ENCODE peak calls at places on chromosomes 3 and 15, in nine cellular contexts. C, L, O, V, Y, H, K, T and Z are unnamed samples. For H3K36me3, the result is how much of the 10 kb centered on the place peaks cover.

GRCh38 chr3:64417816-64418215 is 192.6 kb upstream of the PRICKLE2 start:
- DNase-seq in C (no peak), L (peak), O (no peak), V (no peak), Y (no peak), H (peak), K (no peak), T (peak), Z (no peak)

GRCh38 chr3:46576-46975 is 150.0 kb upstream of the CHL1 start:
- DNase-seq in C (no peak), L (peak), O (no peak), V (no peak), Y (no peak), H (no peak), K (no peak), T (no peak), Z (no peak)

GRCh38 chr15:60589253-60589652 is 110.3 kb upstream of the ICE2 start:
- DNase-seq in C (no peak), L (no peak), O (no peak), V (peak), Y (no peak), H (no peak), K (no peak), T (no peak), Z (no peak)

GRCh38 chr3:1272541-1273265 is 179.9 kb downstream of the CNTN6 start:
- DNase-seq in C (no peak), L (no peak), O (no peak), V (no peak), Y (no peak), H (no peak), K (no peak), T (no peak), Z (no peak)

GRCh38 chr15:90300988-90301715 is 35.7 kb downstream of the NGRN start:
- DNase-seq in C (peak), L (peak), O (peak), V (peak), Y (peak), H (no peak), K (peak), T (peak), Z (peak)

GRCh38 chr3:37067577-37067976 is 74.3 kb downstream of the MLH1 start:
- DNase-seq in C (no peak), L (no peak), O (no peak), V (no peak), Y (no peak), H (no peak), K (no peak), T (no peak), Z (no peak)

GRCh38 chr3:101144080-101144479 is 150.9 kb upstream of the ABI3BP start:
- DNase-seq in C (no peak), L (no peak), O (no peak), V (no peak), Y (no peak), H (no peak), K (no peak), T (no peak), Z (no peak)

GRCh38 chr3:72996473-72997333 is at the start of gene PPP4R2:
- DNase-seq in C (peak), L (peak), O (peak), V (peak), Y (peak), H (peak), K (peak), T (peak), Z (peak)

GRCh38 chr3:2098398-2099027 is at the start of gene CNTN4:
- DNase-seq in C (no peak), L (no peak), O (peak), V (no peak), Y (no peak), H (no peak), K (peak), T (peak), Z (peak)

GRCh38 chr15:74988007-74988800 is 7.2 kb upstream of the SCAMP5 start:
- DNase-seq in C (peak), L (peak), O (no peak), V (peak), Y (no peak), H (no peak), K (peak), T (no peak), Z (no peak)

GRCh38 chr3:62139957-62140356 is 233.4 kb downstream of the FEZF2 start:
- DNase-seq in C (no peak), L (peak), O (no peak), V (no peak), Y (no peak), H (no peak), K (no peak), T (peak), Z (no peak)

GRCh38 chr3:120349819-120350125 is 618 bp upstream of the LRRC58 start:
- DNase-seq in C (no peak), L (no peak), O (no peak), V (no peak), Y (no peak), H (no peak), K (no peak), T (no peak), Z (no peak)

GRCh38 chr3:13687409-13687989 is 138.6 kb downstream of the FBLN2 start:
- DNase-seq in C (no peak), L (no peak), O (no peak), V (no peak), Y (no peak), H (no peak), K (no peak), T (peak), Z (no peak)

GRCh38 chr3:126137490-126138130 is 42.8 kb downstream of the ALDH1L1 start:
- DNase-seq in C (no peak), L (no peak), O (no peak), V (no peak), Y (no peak), H (no peak), K (peak), T (no peak), Z (no peak)

GRCh38 chr3:23863060-23863459 is 53.7 kb downstream of the NKIRAS1 start:
- DNase-seq in C (no peak), L (no peak), O (no peak), V (no peak), Y (no peak), H (no peak), K (no peak), T (no peak), Z (no peak)

GRCh38 chr3:106728315-106728821 is 648.9 kb upstream of the CCDC54 start:
- DNase-seq in C (peak), L (peak), O (no peak), V (no peak), Y (no peak), H (peak), K (no peak), T (peak), Z (no peak)

GRCh38 chr3:141452045-141452444 is 34.8 kb upstream of the RASA2 start:
- DNase-seq in C (no peak), L (peak), O (no peak), V (peak), Y (no peak), H (no peak), K (no peak), T (peak), Z (no peak)

GRCh38 chr3:195258449-195259145 is 12.4 kb downstream of the XXYLT1 start:
- DNase-seq in C (no peak), L (peak), O (no peak), V (no peak), Y (no peak), H (no peak), K (no peak), T (no peak), Z (peak)

GRCh38 chr3:65777050-65777449 is 261.7 kb downstream of the MAGI1 start:
- DNase-seq in C (no peak), L (no peak), O (no peak), V (no peak), Y (no peak), H (no peak), K (no peak), T (no peak), Z (no peak)

GRCh38 chr3:4740397-4741105 is 238.7 kb upstream of the BHLHE40 start:
- DNase-seq in C (no peak), L (peak), O (no peak), V (no peak), Y (no peak), H (no peak), K (no peak), T (no peak), Z (no peak)

GRCh38 chr15:23038741-23039150 is 623 bp downstream of the TUBGCP5 start:
- DNase-seq in C (no peak), L (peak), O (no peak), V (no peak), Y (no peak), H (no peak), K (no peak), T (peak), Z (no peak)

GRCh38 chr3:41258239-41258800 is 59.0 kb downstream of the CTNNB1 start:
- DNase-seq in C (no peak), L (no peak), O (no peak), V (no peak), Y (no peak), H (no peak), K (no peak), T (peak), Z (no peak)

GRCh38 chr3:1091276-1091675 is 1.5 kb upstream of the CNTN6 start:
- DNase-seq in C (no peak), L (no peak), O (no peak), V (no peak), Y (no peak), H (no peak), K (no peak), T (no peak), Z (no peak)

GRCh38 chr3:127673191-127674098 is 693 bp downstream of the ABTB1 start:
- DNase-seq in C (no peak), L (peak), O (peak), V (peak), Y (peak), H (no peak), K (peak), T (peak), Z (peak)

GRCh38 chr3:5023777-5024346 is 44.6 kb downstream of the BHLHE40 start:
- DNase-seq in C (no peak), L (no peak), O (no peak), V (no peak), Y (no peak), H (no peak), K (no peak), T (no peak), Z (no peak)

GRCh38 chr3:171177056-171177455 is 150.5 kb upstream of the SLC2A2 start:
- DNase-seq in C (no peak), L (no peak), O (no peak), V (no peak), Y (no peak), H (no peak), K (no peak), T (no peak), Z (no peak)

GRCh38 chr15:51576911-51577500 is 45.6 kb downstream of the DMXL2 start:
- DNase-seq in C (no peak), L (peak), O (no peak), V (no peak), Y (no peak), H (peak), K (no peak), T (peak), Z (no peak)

GRCh38 chr3:26307805-26308204 is 314.8 kb upstream of the LRRC3B start:
- DNase-seq in C (no peak), L (no peak), O (no peak), V (no peak), Y (no peak), H (no peak), K (no peak), T (no peak), Z (no peak)

GRCh38 chr3:4303187-4304123 is at the start of gene SETMAR:
- DNase-seq in C (peak), L (peak), O (peak), V (peak), Y (peak), H (peak), K (peak), T (peak), Z (peak)

GRCh38 chr15:37289109-37289765 is 188.9 kb upstream of the MEIS2 start:
- DNase-seq in C (peak), L (peak), O (no peak), V (peak), Y (no peak), H (no peak), K (no peak), T (peak), Z (no peak)

GRCh38 chr3:87053548-87053947 is 62.6 kb upstream of the VGLL3 start:
- DNase-seq in C (no peak), L (no peak), O (no peak), V (no peak), Y (no peak), H (no peak), K (no peak), T (peak), Z (no peak)

GRCh38 chr3:174156200-174156599 is 702.9 kb upstream of the NAALADL2 start:
- DNase-seq in C (no peak), L (no peak), O (no peak), V (no peak), Y (no peak), H (no peak), K (no peak), T (no peak), Z (no peak)

GRCh38 chr3:11302444-11302843 is 30.2 kb downstream of the ATG7 start:
- DNase-seq in C (no peak), L (no peak), O (no peak), V (no peak), Y (no peak), H (no peak), K (no peak), T (no peak), Z (no peak)
- H3K36me3 ChIP-seq in C (under half), L (under half), O (under half), V (under half), Y (under half), H (under half), K (half or more), T (half or more), Z (half or more)

GRCh38 chr15:96326551-96327154 is 3.8 kb upstream of the NR2F2 start:
- DNase-seq in C (no peak), L (peak), O (no peak), V (no peak), Y (no peak), H (no peak), K (peak), T (peak), Z (peak)

GRCh38 chr15:96327155-96327741 is 3.3 kb upstream of the NR2F2 start:
- DNase-seq in C (peak), L (peak), O (no peak), V (peak), Y (no peak), H (peak), K (no peak), T (peak), Z (no peak)

GRCh38 chr15:96324192-96324895 is 6.2 kb upstream of the NR2F2 start:
- DNase-seq in C (no peak), L (peak), O (no peak), V (no peak), Y (no peak), H (no peak), K (no peak), T (peak), Z (no peak)

GRCh38 chr15:96324900-96325299 is 5.6 kb upstream of the NR2F2 start:
- DNase-seq in C (no peak), L (peak), O (no peak), V (no peak), Y (no peak), H (no peak), K (no peak), T (peak), Z (no peak)

GRCh38 chr15:96325579-96326331 is 4.7 kb upstream of the NR2F2 start:
- DNase-seq in C (no peak), L (peak), O (no peak), V (no peak), Y (no peak), H (no peak), K (no peak), T (peak), Z (no peak)
- H3K4me3 ChIP-seq in C (peak), L (peak), O (peak), V (no peak), Y (no peak), H (peak), K (peak), T (peak), Z (peak)

DNA sequence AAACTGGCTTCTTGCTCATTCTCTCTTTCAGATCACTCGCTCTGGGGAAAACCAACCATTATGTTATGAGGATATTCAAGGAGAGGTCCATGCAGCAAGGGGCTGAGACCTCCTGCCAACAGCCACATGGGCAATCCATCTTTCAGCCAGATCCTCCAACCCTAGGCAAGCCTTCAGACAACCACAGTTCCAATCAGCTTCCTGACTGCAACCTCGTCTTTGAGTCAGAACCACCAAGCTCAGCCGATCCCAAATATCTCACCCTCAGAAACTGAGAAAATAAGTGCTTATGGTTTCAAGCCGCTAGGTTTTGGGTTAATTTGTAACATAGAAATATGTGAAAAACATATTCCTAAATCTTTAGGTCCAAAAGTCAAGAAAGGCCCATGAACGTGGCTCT is 10.3 kb downstream of the LDHAL6B start:
- DNase-seq in C (no peak), L (no peak), O (no peak), V (no peak), Y (no peak), H (no peak), K (no peak), T (no peak), Z (no peak)
- H3K36me3 ChIP-seq in C (under half), L (under half), O (under half), V (under half), Y (under half), H (under half), K (half or more), T (half or more), Z (under half)

DNA sequence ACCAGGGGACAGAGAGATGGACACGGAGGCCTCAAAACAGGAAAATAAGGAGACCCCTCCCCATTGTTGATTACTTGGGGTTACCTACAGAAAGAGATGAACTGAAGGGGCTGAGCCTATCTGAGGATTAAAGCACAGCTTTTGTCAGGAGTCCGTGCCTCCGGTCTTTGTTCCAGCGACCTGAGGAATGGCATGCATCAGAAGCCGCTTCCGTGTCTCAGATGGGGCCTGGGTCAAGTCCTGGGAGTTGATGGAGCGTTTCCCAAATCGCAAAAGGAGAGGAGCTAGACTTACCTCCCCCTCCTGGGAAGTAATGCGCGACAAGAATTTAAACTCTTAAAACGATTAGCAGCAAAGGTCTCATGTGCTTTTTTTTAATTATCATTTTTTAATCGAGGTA is 1.0 kb upstream of the ALDH1A3 start:
- DNase-seq in C (no peak), L (no peak), O (no peak), V (no peak), Y (no peak), H (no peak), K (no peak), T (no peak), Z (no peak)
- H3K4me3 ChIP-seq in C (peak), L (no peak), O (peak), V (no peak), Y (no peak), H (no peak), K (peak), T (peak), Z (no peak)

GRCh38 chr15:39399600-39399999 is 181.3 kb upstream of the THBS1 start:
- DNase-seq in C (no peak), L (no peak), O (no peak), V (peak), Y (no peak), H (no peak), K (no peak), T (no peak), Z (no peak)

GRCh38 chr15:39397883-39398282 is 183.0 kb upstream of the THBS1 start:
- DNase-seq in C (no peak), L (no peak), O (no peak), V (no peak), Y (no peak), H (no peak), K (no peak), T (no peak), Z (no peak)

GRCh38 chr15:39400002-39400401 is 180.9 kb upstream of the THBS1 start:
- DNase-seq in C (no peak), L (no peak), O (no peak), V (peak), Y (no peak), H (no peak), K (no peak), T (no peak), Z (no peak)

GRCh38 chr15:39403674-39404117 is 177.2 kb upstream of the THBS1 start:
- DNase-seq in C (no peak), L (peak), O (no peak), V (peak), Y (no peak), H (no peak), K (no peak), T (peak), Z (no peak)

GRCh38 chr15:39400821-39401550 is 179.9 kb upstream of the THBS1 start:
- DNase-seq in C (no peak), L (no peak), O (no peak), V (peak), Y (no peak), H (no peak), K (no peak), T (no peak), Z (no peak)
- H3K36me3 ChIP-seq in C (under half), L (under half), O (under half), V (under half), Y (under half), H (under half), K (under half), T (under half), Z (under half)

GRCh38 chr15:64092075-64092820 is 1.4 kb downstream of the CIAO2A start:
- DNase-seq in C (no peak), L (no peak), O (no peak), V (peak), Y (no peak), H (no peak), K (no peak), T (no peak), Z (no peak)
- H3K4me3 ChIP-seq in C (peak), L (peak), O (peak), V (peak), Y (no peak), H (no peak), K (peak), T (peak), Z (peak)

GRCh38 chr3:45001738-45002137 is 24.4 kb upstream of the CLEC3B start:
- DNase-seq in C (no peak), L (no peak), O (no peak), V (no peak), Y (no peak), H (no peak), K (no peak), T (no peak), Z (no peak)
- H3K36me3 ChIP-seq in C (under half), L (under half), O (under half), V (half or more), Y (under half), H (under half), K (half or more), T (half or more), Z (half or more)

GRCh38 chr3:17967111-17967510 is 224.7 kb upstream of the TBC1D5 start:
- DNase-seq in C (no peak), L (no peak), O (no peak), V (peak), Y (no peak), H (no peak), K (no peak), T (no peak), Z (no peak)
- H3K4me3 ChIP-seq in C (no peak), L (no peak), O (no peak), V (no peak), Y (no peak), H (no peak), K (no peak), T (no peak), Z (no peak)

DNA sequence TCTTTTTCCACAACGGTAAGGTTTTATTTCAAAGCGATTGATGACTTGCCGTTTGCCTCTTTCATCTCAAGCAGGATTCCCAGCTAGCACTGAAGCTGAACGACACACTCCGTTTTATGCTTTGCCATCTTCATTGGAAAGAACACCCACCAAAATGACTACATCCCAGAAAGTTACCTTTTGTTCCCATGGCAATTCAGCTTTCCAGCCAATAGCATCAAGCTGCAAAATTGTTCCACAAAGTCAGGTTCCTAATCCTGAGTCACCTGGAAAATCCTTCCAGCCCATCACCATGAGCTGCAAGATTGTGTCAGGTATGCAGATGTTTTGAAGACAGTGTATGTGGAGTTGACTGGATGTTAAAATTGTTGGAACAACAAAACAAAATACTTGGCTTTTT is 56.5 kb downstream of the YEATS2 start:
- DNase-seq in C (no peak), L (no peak), O (no peak), V (no peak), Y (no peak), H (no peak), K (no peak), T (no peak), Z (no peak)
- H3K36me3 ChIP-seq in C (under half), L (under half), O (under half), V (half or more), Y (under half), H (under half), K (half or more), T (half or more), Z (under half)